ENCODE peak calls at places on chromosomes 6 and 20, in five cellular contexts. B is fibroblast of lung, Q is GM06990, A is AG10803, L is MM.1S. P is an unnamed sample.

GRCh38 chr6:31462026-31462963 is 35.6 kb upstream of the MICB start:
- DNase-seq in A (no peak), B (peak), L (no peak), Q (no peak), P (no peak)

GRCh38 chr6:140001005-140001404 is 626.6 kb upstream of the CITED2 start:
- DNase-seq in A (no peak), L (no peak), B (no peak), Q (no peak), P (no peak)

GRCh38 chr6:43833223-43833995 is 63.4 kb downstream of the VEGFA start:
- DNase-seq in Q (no peak), B (peak), A (no peak), L (no peak), P (no peak)

GRCh38 chr20:21027569-21027968 is 78.6 kb downstream of the LINC00237 start:
- DNase-seq in L (no peak), B (no peak), Q (no peak), A (no peak), P (peak)

GRCh38 chr6:165804331-165805066 is 141.5 kb upstream of the PDE10A start:
- DNase-seq in A (peak), L (no peak), Q (no peak), B (peak), P (no peak)

GRCh38 chr6:96582457-96582856 is 19.5 kb downstream of the FHL5 start:
- DNase-seq in A (no peak), B (no peak), L (no peak), Q (no peak), P (no peak)

GRCh38 chr20:8078528-8078914 is 53.5 kb upstream of the PLCB1 start:
- DNase-seq in B (no peak), Q (no peak), A (no peak), L (no peak), P (no peak)

GRCh38 chr6:126842769-126843168 is 275.7 kb upstream of the RSPO3 start:
- DNase-seq in Q (no peak), A (no peak), B (no peak), L (no peak), P (no peak)

GRCh38 chr6:140203611-140204553 is 829.4 kb upstream of the CITED2 start:
- DNase-seq in B (peak), Q (no peak), L (peak), A (peak), P (no peak)

GRCh38 chr6:72522735-72523141 is 99.1 kb upstream of the KCNQ5 start:
- DNase-seq in L (no peak), A (no peak), Q (peak), B (no peak), P (peak)

GRCh38 chr6:32082951-32083350 is 26.2 kb downstream of the TNXB start:
- DNase-seq in A (peak), Q (no peak), B (peak), L (no peak), P (no peak)

GRCh38 chr6:3516094-3516493 is 59.2 kb upstream of the SLC22A23 start:
- DNase-seq in Q (no peak), L (no peak), B (no peak), A (no peak), P (no peak)

GRCh38 chr20:50624351-50625016 is 66.9 kb downstream of the RIPOR3 start:
- DNase-seq in B (no peak), Q (no peak), A (no peak), L (peak), P (no peak)

GRCh38 chr6:143332153-143332845 is 118.2 kb downstream of the ADAT2 start:
- DNase-seq in L (no peak), Q (no peak), A (peak), B (no peak), P (no peak)

GRCh38 chr6:35015996-35016395 is 125.1 kb downstream of the TCP11 start:
- DNase-seq in B (peak), L (no peak), Q (no peak), A (no peak), P (no peak)

GRCh38 chr20:59032713-59033059 is 551 bp upstream of the ATP5F1E start:
- DNase-seq in L (no peak), A (no peak), Q (no peak), B (peak), P (no peak)

GRCh38 chr6:17967668-17968067 is 19.8 kb downstream of the KIF13A start:
- DNase-seq in A (no peak), B (no peak), L (no peak), Q (no peak), P (no peak)

GRCh38 chr6:43074847-43075741 is 1.0 kb upstream of the PTK7 start:
- DNase-seq in B (peak), A (peak), Q (no peak), L (no peak), P (no peak)

GRCh38 chr6:84773431-84774173 is 9.2 kb upstream of the TBX18 start:
- DNase-seq in L (peak), Q (peak), B (no peak), A (peak), P (no peak)

GRCh38 chr20:9036593-9036992 is 32.3 kb upstream of the PLCB4 start:
- DNase-seq in B (no peak), A (no peak), L (no peak), Q (no peak), P (no peak)

GRCh38 chr6:131844243-131844841 is 36.5 kb downstream of the ENPP1 start:
- DNase-seq in L (no peak), B (peak), A (peak), Q (no peak), P (no peak)

GRCh38 chr6:143323729-143324465 is 126.6 kb downstream of the ADAT2 start:
- DNase-seq in A (peak), B (no peak), L (no peak), Q (no peak), P (no peak)

GRCh38 chr6:107444277-107444676 is 15.1 kb downstream of the PDSS2 start:
- DNase-seq in Q (no peak), B (peak), A (peak), L (no peak), P (no peak)

GRCh38 chr6:142635130-142635529 is 309.8 kb downstream of the HIVEP2 start:
- DNase-seq in Q (no peak), B (peak), L (no peak), A (no peak), P (no peak)

GRCh38 chr20:60006261-60006660 is 48.0 kb downstream of the CDH26 start:
- DNase-seq in L (no peak), A (no peak), B (no peak), Q (no peak), P (no peak)

GRCh38 chr6:34239893-34240292 is 3.2 kb downstream of the HMGA1 start:
- DNase-seq in B (no peak), L (no peak), Q (no peak), A (no peak), P (no peak)

GRCh38 chr6:36330366-36330765 is 6.3 kb downstream of the BNIP5 start:
- DNase-seq in Q (no peak), L (no peak), A (no peak), B (no peak), P (no peak)

GRCh38 chr6:103273048-103273447 is 1586.7 kb downstream of the HACE1 start:
- DNase-seq in A (no peak), L (peak), Q (no peak), B (no peak), P (no peak)

GRCh38 chr6:32666420-32667300 is at the start of gene HLA-DQB1:
- DNase-seq in Q (peak), A (no peak), B (no peak), L (peak), P (no peak)

GRCh38 chr6:133156689-133157088 is 84.5 kb upstream of the EYA4 start:
- DNase-seq in B (no peak), L (no peak), A (no peak), Q (no peak), P (no peak)

GRCh38 chr20:62740286-62741141 is 31.9 kb downstream of the NTSR1 start:
- DNase-seq in A (peak), B (peak), Q (peak), L (peak), P (peak)

GRCh38 chr20:15637971-15638754 is 935.1 kb downstream of the KIF16B start:
- DNase-seq in B (no peak), Q (no peak), A (peak), L (no peak), P (no peak)

GRCh38 chr20:10492065-10492464 is 57.0 kb downstream of the SLX4IP start:
- DNase-seq in L (no peak), Q (no peak), B (peak), A (peak), P (peak)

DNA sequence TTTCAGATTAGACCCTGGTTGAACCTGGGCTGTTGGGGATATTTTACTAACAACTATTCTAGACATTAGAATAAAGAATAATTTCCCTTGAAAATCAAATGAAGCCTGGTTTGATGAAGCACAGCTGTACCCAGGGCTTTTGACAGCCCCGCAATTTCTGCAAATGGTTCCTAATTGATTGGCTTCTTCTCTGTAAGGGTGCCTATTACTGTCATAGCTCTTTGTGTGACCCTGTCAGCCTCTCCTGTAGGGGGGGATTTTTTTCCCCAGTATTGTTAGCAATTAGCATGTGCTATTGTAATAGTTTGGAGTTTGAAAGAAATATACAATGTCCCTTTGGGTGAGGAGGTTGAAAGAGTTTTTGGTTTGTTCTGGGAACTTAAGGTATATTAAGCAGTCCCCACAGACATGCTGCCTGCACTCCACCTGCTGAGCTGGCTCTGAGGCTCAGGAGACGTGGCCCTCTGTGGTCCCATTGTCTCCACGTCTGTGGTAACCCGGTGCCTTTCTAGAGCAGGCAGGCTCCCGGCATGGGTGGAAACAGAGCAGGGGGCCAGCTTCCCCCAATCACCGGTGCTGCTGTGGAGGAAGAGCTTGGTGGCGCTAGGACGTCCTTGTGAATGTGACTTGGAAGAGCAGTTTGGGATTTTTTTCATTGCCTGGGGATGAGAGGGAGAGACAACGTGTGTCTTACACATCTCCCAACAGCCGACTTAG is 47.3 kb upstream of the CLDN20 start:
- DNase-seq in A (no peak), B (no peak), L (no peak), Q (no peak), P (no peak)
- H3K4me3 ChIP-seq in A (no peak), B (no peak), L (no peak), Q (no peak), P (no peak)

GRCh38 chr6:73901311-73901710 is 205.3 kb downstream of the CD109 start:
- DNase-seq in A (no peak), Q (no peak), B (no peak), L (no peak), P (no peak)

GRCh38 chr6:73898599-73898998 is 202.6 kb downstream of the CD109 start:
- DNase-seq in Q (no peak), L (no peak), B (no peak), A (peak), P (no peak)

GRCh38 chr6:73901986-73902385 is 206.0 kb downstream of the CD109 start:
- DNase-seq in A (no peak), Q (no peak), B (no peak), L (no peak), P (no peak)

GRCh38 chr6:73903155-73903554 is 207.2 kb downstream of the CD109 start:
- DNase-seq in B (no peak), L (no peak), Q (no peak), A (no peak), P (no peak)
- H3K4me3 ChIP-seq in B (no peak), L (no peak), Q (no peak), A (no peak), P (no peak)

DNA sequence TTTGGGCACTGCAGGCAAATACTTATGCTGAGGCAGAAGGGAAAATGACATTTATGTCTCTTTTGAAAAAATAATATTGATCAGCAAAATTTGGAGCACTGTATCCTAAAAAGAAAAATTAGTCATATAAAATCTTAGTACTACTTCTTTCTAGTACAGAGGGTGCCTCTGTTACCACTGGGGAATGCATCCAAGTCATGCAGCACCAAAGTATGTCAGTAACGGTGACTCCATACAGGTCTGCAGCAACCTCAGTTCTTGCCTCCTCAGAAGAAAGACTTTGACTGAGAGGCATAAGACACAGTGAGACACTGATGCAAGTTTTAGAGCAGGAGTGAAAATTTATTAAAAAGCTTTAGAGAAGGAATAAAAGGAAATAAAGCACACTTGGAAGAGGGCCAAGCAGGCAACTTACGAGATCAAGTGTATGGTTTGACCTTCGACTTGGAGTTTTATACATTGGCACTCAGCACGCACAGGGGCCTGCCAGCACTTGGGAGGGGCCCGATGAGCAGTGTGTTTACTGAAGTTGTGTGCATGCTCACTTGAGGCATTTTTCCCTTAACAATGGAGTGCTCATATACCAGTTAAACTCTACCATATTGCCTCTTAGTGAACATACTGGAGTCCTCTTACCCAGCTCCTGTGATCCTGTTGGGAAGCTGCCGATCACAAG is 1244.8 kb downstream of the EPHA7 start:
- DNase-seq in B (no peak), A (no peak), Q (no peak), L (no peak), P (no peak)
- H3K4me3 ChIP-seq in B (no peak), A (no peak), Q (no peak), L (no peak), P (no peak)

GRCh38 chr6:41416165-41416837 is 80.9 kb downstream of the NCR2 start:
- DNase-seq in A (no peak), Q (no peak), L (no peak), B (no peak), P (no peak)

GRCh38 chr6:41424370-41425058 is 89.1 kb downstream of the NCR2 start:
- DNase-seq in B (peak), A (peak), L (peak), Q (no peak), P (peak)

GRCh38 chr6:41423002-41423401 is 87.6 kb downstream of the NCR2 start:
- DNase-seq in Q (no peak), L (no peak), B (no peak), A (no peak), P (no peak)

GRCh38 chr6:41422156-41422555 is 86.7 kb downstream of the NCR2 start:
- DNase-seq in A (no peak), Q (no peak), L (no peak), B (no peak), P (no peak)

GRCh38 chr6:41419385-41419784 is 84.0 kb downstream of the NCR2 start:
- DNase-seq in B (no peak), L (no peak), A (no peak), Q (no peak), P (no peak)
- H3K4me3 ChIP-seq in B (no peak), L (no peak), A (no peak), Q (no peak), P (no peak)

GRCh38 chr20:33408313-33408712 is 7.0 kb upstream of the CDK5RAP1 start:
- DNase-seq in A (no peak), L (no peak), Q (no peak), B (no peak), P (no peak)

GRCh38 chr20:33407796-33408195 is 6.5 kb upstream of the CDK5RAP1 start:
- DNase-seq in Q (no peak), L (no peak), B (no peak), A (no peak), P (no peak)

GRCh38 chr20:33410081-33410742 is 8.9 kb upstream of the CDK5RAP1 start:
- DNase-seq in A (no peak), Q (no peak), B (no peak), L (no peak), P (no peak)

GRCh38 chr20:33407251-33407650 is 5.9 kb upstream of the CDK5RAP1 start:
- DNase-seq in Q (no peak), L (no peak), B (peak), A (no peak), P (peak)

GRCh38 chr20:33408716-33409654 is 7.7 kb upstream of the CDK5RAP1 start:
- DNase-seq in L (no peak), A (no peak), B (no peak), Q (no peak), P (no peak)
- H3K4me3 ChIP-seq in L (no peak), A (no peak), B (no peak), Q (no peak), P (no peak)

DNA sequence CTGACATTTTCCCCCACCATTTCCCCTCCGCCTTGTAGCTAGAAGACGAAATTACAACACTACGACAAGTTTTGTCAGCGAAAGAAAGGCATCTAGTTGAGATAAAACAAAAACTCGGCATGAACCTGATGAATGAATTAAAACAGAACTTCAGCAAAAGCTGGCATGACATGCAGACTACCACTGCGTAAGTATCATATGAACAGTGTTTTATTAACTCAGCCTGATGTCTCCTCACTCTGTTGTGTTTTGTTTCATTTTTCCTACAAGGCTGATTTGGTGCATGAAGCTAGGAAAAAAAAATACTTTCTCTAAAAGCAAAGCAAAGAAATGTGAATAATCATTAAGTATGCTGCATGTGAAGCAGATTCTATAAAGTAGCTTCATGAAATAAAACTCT is 72.7 kb downstream of the HDDC2 start:
- DNase-seq in A (no peak), B (no peak), L (no peak), Q (no peak), P (no peak)
- H3K4me3 ChIP-seq in A (peak), B (peak), L (no peak), Q (no peak), P (no peak)

GRCh38 chr6:90296346-90297123 is at the start of gene BACH2:
- DNase-seq in B (peak), A (peak), L (peak), Q (peak), P (no peak)
- H3K4me3 ChIP-seq in B (peak), A (peak), L (peak), Q (peak), P (peak)

DNA sequence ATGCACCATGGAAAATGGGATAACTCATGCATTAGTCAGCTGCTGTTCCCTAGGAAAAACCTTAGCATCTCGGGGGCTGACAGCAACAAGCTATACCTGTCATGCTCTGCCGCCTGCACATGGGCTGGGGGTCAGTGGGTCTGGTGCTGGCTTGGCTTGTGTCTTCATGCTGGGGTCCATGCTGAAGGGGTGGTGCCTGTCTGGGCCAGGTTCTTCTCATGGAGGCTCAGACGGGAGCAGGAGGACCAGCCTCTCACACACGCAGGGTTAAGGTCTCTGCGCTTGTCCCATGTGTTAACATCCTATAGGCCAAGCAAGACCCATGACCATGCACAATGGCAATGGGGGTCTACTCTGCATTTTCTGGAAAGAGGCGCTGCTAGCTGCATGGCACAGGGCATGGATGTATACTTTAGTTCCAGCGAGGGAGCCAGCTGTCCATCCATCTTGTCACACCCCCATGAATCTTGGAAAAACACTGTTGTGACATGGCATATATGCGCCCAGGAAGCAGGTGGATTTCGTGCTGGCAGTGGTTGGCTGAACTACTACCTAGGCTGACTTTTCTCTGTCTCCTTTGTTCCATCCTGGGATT is 24.6 kb upstream of the CST3 start:
- DNase-seq in L (no peak), Q (no peak), B (no peak), A (no peak), P (no peak)
- H3K4me3 ChIP-seq in L (no peak), Q (no peak), B (no peak), A (no peak), P (no peak)

P was measured in HL-60.